ENCODE peak calls at places on chromosomes 11 and 22, in six cellular contexts. One of them, this sample, is unnamed.
A peak's percentile ranks its signal among the peaks of the same experiment; 100 is the strongest.

GRCh38 chr11:78432058-78432515 is 14.5 kb upstream of the GAB2 start:
- DNase-seq in endothelial cell: peak; percentile 46
- DNase-seq in AG04449: no peak
- DNase-seq in HT-29: peak; percentile 25
- DNase-seq in effector memory CD4-positive, alpha-beta T cell: no peak
- DNase-seq in globus pallidus: no peak
- DNase-seq in this sample: peak; percentile 26

GRCh38 chr11:6650980-6651379 is 4.6 kb downstream of the DCHS1 start:
- DNase-seq in endothelial cell: no peak
- DNase-seq in AG04449: no peak
- DNase-seq in globus pallidus: no peak
- DNase-seq in effector memory CD4-positive, alpha-beta T cell: no peak
- DNase-seq in HT-29: no peak
- DNase-seq in this sample: no peak

GRCh38 chr22:31897842-31898241 is 46.5 kb upstream of the YWHAH start:
- DNase-seq in effector memory CD4-positive, alpha-beta T cell: no peak
- DNase-seq in HT-29: no peak
- DNase-seq in endothelial cell: no peak
- DNase-seq in AG04449: no peak
- DNase-seq in globus pallidus: peak; percentile 47
- DNase-seq in this sample: no peak

GRCh38 chr11:121964591-121964990 is 151.4 kb downstream of the BLID start:
- DNase-seq in endothelial cell: no peak
- DNase-seq in HT-29: no peak
- DNase-seq in AG04449: no peak
- DNase-seq in globus pallidus: no peak
- DNase-seq in effector memory CD4-positive, alpha-beta T cell: no peak
- DNase-seq in this sample: no peak

GRCh38 chr11:6812391-6813005 is 13.0 kb upstream of the OR6A2 start:
- DNase-seq in HT-29: peak; percentile 65
- DNase-seq in effector memory CD4-positive, alpha-beta T cell: peak; percentile 12
- DNase-seq in globus pallidus: peak; percentile 11
- DNase-seq in AG04449: no peak
- DNase-seq in endothelial cell: peak; percentile 41
- DNase-seq in this sample: peak; percentile 33

GRCh38 chr11:1840780-1841480 is 2.1 kb downstream of the TNNI2 start:
- DNase-seq in AG04449: no peak
- DNase-seq in HT-29: no peak
- DNase-seq in endothelial cell: no peak
- DNase-seq in globus pallidus: no peak
- DNase-seq in effector memory CD4-positive, alpha-beta T cell: no peak
- DNase-seq in this sample: no peak

GRCh38 chr22:47165338-47165931 is 403.0 kb downstream of the TBC1D22A start:
- DNase-seq in AG04449: no peak
- DNase-seq in HT-29: no peak
- DNase-seq in endothelial cell: no peak
- DNase-seq in effector memory CD4-positive, alpha-beta T cell: no peak
- DNase-seq in globus pallidus: no peak
- DNase-seq in this sample: peak; percentile 2

GRCh38 chr22:50015451-50016307 is 3.1 kb upstream of the IL17REL start:
- DNase-seq in effector memory CD4-positive, alpha-beta T cell: no peak
- DNase-seq in endothelial cell: no peak
- DNase-seq in AG04449: no peak
- DNase-seq in HT-29: no peak
- DNase-seq in globus pallidus: no peak
- DNase-seq in this sample: peak; percentile 7

GRCh38 chr11:102666331-102666957 is 39.1 kb downstream of the MMP27 start:
- DNase-seq in endothelial cell: no peak
- DNase-seq in AG04449: no peak
- DNase-seq in effector memory CD4-positive, alpha-beta T cell: peak; percentile 3
- DNase-seq in HT-29: peak; percentile 68
- DNase-seq in globus pallidus: peak; percentile 40
- DNase-seq in this sample: peak; percentile 24

GRCh38 chr22:32245042-32245441 is 10.1 kb downstream of the SLC5A4 start:
- DNase-seq in effector memory CD4-positive, alpha-beta T cell: no peak
- DNase-seq in HT-29: peak; percentile 20
- DNase-seq in endothelial cell: no peak
- DNase-seq in globus pallidus: no peak
- DNase-seq in AG04449: no peak
- DNase-seq in this sample: no peak

GRCh38 chr11:16632295-16633200 is 105.9 kb upstream of the C11orf58 start:
- DNase-seq in effector memory CD4-positive, alpha-beta T cell: no peak
- DNase-seq in AG04449: no peak
- DNase-seq in endothelial cell: no peak
- DNase-seq in HT-29: peak; percentile 57
- DNase-seq in globus pallidus: no peak
- DNase-seq in this sample: no peak

GRCh38 chr11:79045018-79045787 is 395.6 kb downstream of the TENM4 start:
- DNase-seq in HT-29: no peak
- DNase-seq in AG04449: no peak
- DNase-seq in globus pallidus: no peak
- DNase-seq in effector memory CD4-positive, alpha-beta T cell: no peak
- DNase-seq in endothelial cell: no peak
- DNase-seq in this sample: no peak

GRCh38 chr11:60700689-60701508 is 1.5 kb downstream of the MS4A8 start:
- DNase-seq in effector memory CD4-positive, alpha-beta T cell: no peak
- DNase-seq in HT-29: peak; percentile 77
- DNase-seq in AG04449: no peak
- DNase-seq in endothelial cell: peak; percentile 63
- DNase-seq in globus pallidus: no peak
- DNase-seq in this sample: peak; percentile 37

GRCh38 chr11:83069441-83070043 is 2.2 kb downstream of the RAB30 start:
- DNase-seq in endothelial cell: no peak
- DNase-seq in globus pallidus: no peak
- DNase-seq in effector memory CD4-positive, alpha-beta T cell: no peak
- DNase-seq in AG04449: no peak
- DNase-seq in HT-29: no peak
- DNase-seq in this sample: no peak

GRCh38 chr11:30346068-30346688 is 23.3 kb downstream of the ARL14EP start:
- DNase-seq in AG04449: no peak
- DNase-seq in endothelial cell: peak; percentile 22
- DNase-seq in globus pallidus: peak; percentile 33
- DNase-seq in effector memory CD4-positive, alpha-beta T cell: no peak
- DNase-seq in HT-29: peak; percentile 74
- DNase-seq in this sample: no peak

GRCh38 chr11:85810871-85811611 is at the start of gene SYTL2:
- DNase-seq in effector memory CD4-positive, alpha-beta T cell: peak; percentile 67
- DNase-seq in AG04449: no peak
- DNase-seq in HT-29: peak; percentile 74
- DNase-seq in endothelial cell: peak; percentile 64
- DNase-seq in globus pallidus: peak; percentile 82
- DNase-seq in this sample: peak; percentile 82

GRCh38 chr11:11995601-11996000 is 12.8 kb downstream of the DKK3 start:
- DNase-seq in HT-29: no peak
- DNase-seq in globus pallidus: no peak
- DNase-seq in AG04449: no peak
- DNase-seq in endothelial cell: no peak
- DNase-seq in effector memory CD4-positive, alpha-beta T cell: no peak
- DNase-seq in this sample: no peak

GRCh38 chr11:77131560-77131959 is 3.5 kb downstream of the MYO7A start:
- DNase-seq in endothelial cell: no peak
- DNase-seq in AG04449: no peak
- DNase-seq in effector memory CD4-positive, alpha-beta T cell: no peak
- DNase-seq in HT-29: no peak
- DNase-seq in globus pallidus: no peak
- DNase-seq in this sample: no peak

GRCh38 chr11:35721576-35722341 is 59.2 kb downstream of the TRIM44 start:
- DNase-seq in endothelial cell: no peak
- DNase-seq in effector memory CD4-positive, alpha-beta T cell: no peak
- DNase-seq in HT-29: no peak
- DNase-seq in AG04449: no peak
- DNase-seq in globus pallidus: peak; percentile 49
- DNase-seq in this sample: no peak

GRCh38 chr22:24099661-24100060 is 81.6 kb upstream of the SUSD2 start:
- DNase-seq in AG04449: no peak
- DNase-seq in globus pallidus: no peak
- DNase-seq in HT-29: no peak
- DNase-seq in endothelial cell: no peak
- DNase-seq in effector memory CD4-positive, alpha-beta T cell: no peak
- DNase-seq in this sample: no peak

GRCh38 chr11:396948-397548 is 3.0 kb downstream of the PKP3 start:
- DNase-seq in HT-29: no peak
- DNase-seq in endothelial cell: no peak
- DNase-seq in AG04449: no peak
- DNase-seq in globus pallidus: no peak
- DNase-seq in effector memory CD4-positive, alpha-beta T cell: peak; percentile 41
- DNase-seq in this sample: no peak

GRCh38 chr22:35315141-35315854 is 15.6 kb downstream of the TOM1 start:
- DNase-seq in globus pallidus: no peak
- DNase-seq in AG04449: no peak
- DNase-seq in effector memory CD4-positive, alpha-beta T cell: no peak
- DNase-seq in HT-29: no peak
- DNase-seq in endothelial cell: no peak
- DNase-seq in this sample: no peak

GRCh38 chr11:11845551-11845950 is 3.8 kb downstream of the USP47 start:
- DNase-seq in globus pallidus: no peak
- DNase-seq in HT-29: no peak
- DNase-seq in endothelial cell: no peak
- DNase-seq in effector memory CD4-positive, alpha-beta T cell: no peak
- DNase-seq in AG04449: no peak
- DNase-seq in this sample: no peak

GRCh38 chr11:1938343-1939005 is 8.7 kb upstream of the MRPL23 start:
- DNase-seq in AG04449: no peak
- DNase-seq in globus pallidus: no peak
- DNase-seq in effector memory CD4-positive, alpha-beta T cell: no peak
- DNase-seq in endothelial cell: peak; percentile 2
- DNase-seq in HT-29: no peak
- DNase-seq in this sample: peak; percentile 5

GRCh38 chr11:78427615-78428272 is 10.1 kb upstream of the GAB2 start:
- DNase-seq in globus pallidus: no peak
- DNase-seq in endothelial cell: no peak
- DNase-seq in HT-29: no peak
- DNase-seq in AG04449: no peak
- DNase-seq in effector memory CD4-positive, alpha-beta T cell: no peak
- DNase-seq in this sample: no peak

GRCh38 chr22:41501209-41501608 is 32.3 kb downstream of the ACO2 start:
- DNase-seq in endothelial cell: no peak
- DNase-seq in globus pallidus: no peak
- DNase-seq in effector memory CD4-positive, alpha-beta T cell: no peak
- DNase-seq in HT-29: no peak
- DNase-seq in AG04449: no peak
- DNase-seq in this sample: peak; percentile 46

GRCh38 chr11:45622861-45623260 is 42.6 kb downstream of the CHST1 start:
- DNase-seq in endothelial cell: no peak
- DNase-seq in effector memory CD4-positive, alpha-beta T cell: no peak
- DNase-seq in globus pallidus: no peak
- DNase-seq in AG04449: no peak
- DNase-seq in HT-29: no peak
- DNase-seq in this sample: no peak

GRCh38 chr11:15148181-15148580 is 33.5 kb downstream of the INSC start:
- DNase-seq in effector memory CD4-positive, alpha-beta T cell: no peak
- DNase-seq in HT-29: no peak
- DNase-seq in endothelial cell: no peak
- DNase-seq in AG04449: no peak
- DNase-seq in globus pallidus: no peak
- DNase-seq in this sample: no peak

GRCh38 chr11:47208628-47209027 is 6.1 kb upstream of the DDB2 start:
- DNase-seq in endothelial cell: no peak
- DNase-seq in HT-29: no peak
- DNase-seq in effector memory CD4-positive, alpha-beta T cell: no peak
- DNase-seq in globus pallidus: no peak
- DNase-seq in AG04449: no peak
- DNase-seq in this sample: no peak

GRCh38 chr11:118353084-118353710 is 6.2 kb upstream of the UBE4A start:
- DNase-seq in HT-29: peak; percentile 68
- DNase-seq in AG04449: no peak
- DNase-seq in endothelial cell: no peak
- DNase-seq in globus pallidus: no peak
- DNase-seq in effector memory CD4-positive, alpha-beta T cell: no peak
- DNase-seq in this sample: no peak

GRCh38 chr11:1832181-1832988 is 2.4 kb upstream of the SYT8 start:
- DNase-seq in endothelial cell: peak; percentile 74
- DNase-seq in globus pallidus: no peak
- DNase-seq in AG04449: no peak
- DNase-seq in effector memory CD4-positive, alpha-beta T cell: peak; percentile 56
- DNase-seq in HT-29: peak; percentile 82
- DNase-seq in this sample: peak; percentile 52

GRCh38 chr11:119520400-119520799 is 97.4 kb upstream of the THY1 start:
- DNase-seq in endothelial cell: no peak
- DNase-seq in AG04449: no peak
- DNase-seq in HT-29: no peak
- DNase-seq in globus pallidus: no peak
- DNase-seq in effector memory CD4-positive, alpha-beta T cell: no peak
- DNase-seq in this sample: no peak

GRCh38 chr22:49321477-49322055 is 506.1 kb downstream of the BRD1 start:
- DNase-seq in globus pallidus: no peak
- DNase-seq in AG04449: no peak
- DNase-seq in endothelial cell: no peak
- DNase-seq in effector memory CD4-positive, alpha-beta T cell: no peak
- DNase-seq in HT-29: no peak
- DNase-seq in this sample: no peak

GRCh38 chr11:13358871-13359270 is 81.3 kb downstream of the BMAL1 start:
- DNase-seq in AG04449: no peak
- DNase-seq in HT-29: no peak
- DNase-seq in endothelial cell: no peak
- DNase-seq in effector memory CD4-positive, alpha-beta T cell: no peak
- DNase-seq in globus pallidus: no peak
- DNase-seq in this sample: no peak

GRCh38 chr11:69300124-69301032 is 6.4 kb downstream of the MYEOV start:
- DNase-seq in endothelial cell: no peak
- DNase-seq in AG04449: no peak
- DNase-seq in HT-29: peak; percentile 56
- DNase-seq in globus pallidus: no peak
- DNase-seq in effector memory CD4-positive, alpha-beta T cell: no peak
- DNase-seq in this sample: no peak

GRCh38 chr11:57321996-57322880 is 2.5 kb downstream of the TNKS1BP1 start:
- DNase-seq in effector memory CD4-positive, alpha-beta T cell: no peak
- DNase-seq in globus pallidus: peak; percentile 54
- DNase-seq in HT-29: peak; percentile 98
- DNase-seq in endothelial cell: peak; percentile 61
- DNase-seq in AG04449: peak; percentile 88
- DNase-seq in this sample: peak; percentile 42

GRCh38 chr11:79400717-79401330 is 40.0 kb downstream of the TENM4 start:
- DNase-seq in endothelial cell: peak; percentile 63
- DNase-seq in globus pallidus: no peak
- DNase-seq in HT-29: peak; percentile 68
- DNase-seq in effector memory CD4-positive, alpha-beta T cell: no peak
- DNase-seq in AG04449: no peak
- DNase-seq in this sample: peak; percentile 46

GRCh38 chr11:108592591-108593213 is 866 bp downstream of the EXPH5 start:
- DNase-seq in AG04449: no peak
- DNase-seq in HT-29: peak; percentile 61
- DNase-seq in effector memory CD4-positive, alpha-beta T cell: no peak
- DNase-seq in endothelial cell: peak; percentile 12
- DNase-seq in globus pallidus: no peak
- DNase-seq in this sample: peak; percentile 44

This sample was measured in WERI-Rb-1.